ENCODE peak calls at places on chromosomes 1 and 21, in eight cellular contexts. T is foreskin fibroblast; C is NCI-H510A; V is dermis microvascular lymphatic vessel endothelial cell; I is fibroblast of gingiva; U is astrocyte of the spinal cord; P is effector memory CD8-positive, alpha-beta T cell; Q is activated CD4-positive, alpha-beta memory T cell treated with anti-CD3 and anti-CD28 coated beads, Interleukin-2, amount 10 ng/mL, durations not matched to agents 7 days and 5 days. J is an unnamed sample.
A peak's percentile ranks its signal among the peaks of the same experiment; 100 is the strongest.

GRCh38 chr1:24946861-24947658 is 17.0 kb upstream of the RUNX3 start:
- DNase-seq in T (no peak), C (no peak), V (no peak), I (no peak), U (peak; percentile 48), P (no peak), Q (no peak), J (no peak)

GRCh38 chr1:8238141-8239038 is 79.5 kb upstream of the SLC45A1 start:
- DNase-seq in T (peak; percentile 94), C (peak; percentile 82), V (peak; percentile 89), I (peak; percentile 74), U (peak; percentile 93), P (no peak), Q (no peak), J (peak; percentile 66)

GRCh38 chr1:234154320-234155251 is 218.7 kb upstream of the COA6 start:
- DNase-seq in T (peak; percentile 56), C (peak; percentile 22), V (peak; percentile 28), I (peak; percentile 55), U (peak; percentile 84), P (peak; percentile 21), Q (peak; percentile 24), J (peak; percentile 85)

GRCh38 chr1:191206808-191207207 is 729.1 kb upstream of the BRINP3 start:
- DNase-seq in T (peak; percentile 61), C (no peak), V (peak; percentile 12), I (no peak), U (peak; percentile 24), P (no peak), Q (no peak), J (peak; percentile 45)

GRCh38 chr21:33383056-33383888 is 19.9 kb upstream of the IFNGR2 start:
- DNase-seq in T (peak; percentile 92), C (no peak), V (peak; percentile 74), I (peak; percentile 46), U (peak; percentile 83), P (peak; percentile 57), Q (peak; percentile 82), J (peak; percentile 73)

GRCh38 chr21:43207868-43208267 is 39.1 kb downstream of the CRYAA start:
- DNase-seq in T (no peak), C (no peak), V (no peak), I (no peak), U (no peak), P (no peak), Q (peak; percentile 12), J (no peak)

GRCh38 chr1:11784993-11785769 is 20.6 kb downstream of the MTHFR start:
- DNase-seq in T (peak; percentile 79), C (peak; percentile 31), V (no peak), I (peak; percentile 42), U (peak; percentile 50), P (peak; percentile 29), Q (peak; percentile 45), J (peak; percentile 62)

GRCh38 chr1:55146781-55147180 is 68.4 kb downstream of the USP24 start:
- DNase-seq in T (no peak), C (no peak), V (no peak), I (no peak), U (no peak), P (no peak), Q (no peak), J (peak; percentile 12)

GRCh38 chr21:16870116-16870515 is 642.7 kb upstream of the CXADR start:
- DNase-seq in T (peak; percentile 71), C (no peak), V (no peak), I (peak; percentile 72), U (no peak), P (no peak), Q (no peak), J (peak; percentile 70)

GRCh38 chr1:7247683-7248401 is 462.6 kb downstream of the CAMTA1 start:
- DNase-seq in T (no peak), C (no peak), V (peak; percentile 56), I (no peak), U (no peak), P (no peak), Q (no peak), J (no peak)